ENCODE peak calls at places on chromosome 17, in four cellular contexts. B is amygdala, F is NCI-H1092 treated with DMSO at 0.1 percent for 48 hours, J is iPS-NIHi11. U is an unnamed sample.

GRCh38 chr17:17568772-17569195 is 22.7 kb downstream of the PEMT start:
- DNase-seq in B (no peak), F (peak), J (peak), U (peak)

GRCh38 chr17:49775546-49776260 is 11.8 kb upstream of the FAM117A start:
- DNase-seq in B (no peak), J (no peak), F (no peak), U (no peak)

GRCh38 chr17:10792156-10792555 is 11.7 kb downstream of the TMEM238L start:
- DNase-seq in J (no peak), B (no peak), F (no peak), U (no peak)

GRCh38 chr17:65547253-65547670 is 14.2 kb downstream of the AXIN2 start:
- DNase-seq in F (no peak), J (no peak), B (no peak), U (no peak)

GRCh38 chr17:59372138-59372751 is 40.8 kb downstream of the YPEL2 start:
- DNase-seq in J (no peak), B (peak), F (no peak), U (no peak)

GRCh38 chr17:7782237-7782636 is 51.8 kb upstream of the KDM6B start:
- DNase-seq in F (no peak), B (no peak), J (no peak), U (no peak)

GRCh38 chr17:35731932-35732805 is 730 bp downstream of the RASL10B start:
- DNase-seq in B (no peak), J (peak), F (no peak), U (no peak)

GRCh38 chr17:60439501-60439900 is 17.2 kb downstream of the CHCT1 start:
- DNase-seq in F (no peak), J (no peak), B (no peak), U (no peak)

GRCh38 chr17:2704031-2704889 is 7.3 kb downstream of the CLUH start:
- DNase-seq in F (no peak), B (no peak), J (peak), U (no peak)

GRCh38 chr17:68777243-68777855 is 176.2 kb upstream of the FAM20A start:
- DNase-seq in B (peak), F (peak), J (peak), U (no peak)

GRCh38 chr17:68627956-68628355 is 26.8 kb upstream of the FAM20A start:
- DNase-seq in F (no peak), J (peak), B (no peak), U (no peak)

GRCh38 chr17:301681-302299 is 50.8 kb downstream of the RPH3AL start:
- DNase-seq in F (no peak), B (no peak), J (no peak), U (no peak)

GRCh38 chr17:55351027-55351625 is 70.5 kb downstream of the MMD start:
- DNase-seq in B (no peak), J (no peak), F (no peak), U (no peak)

GRCh38 chr17:32341141-32341856 is 674 bp downstream of the C17orf75 start:
- DNase-seq in B (peak), J (no peak), F (peak), U (no peak)

GRCh38 chr17:62875296-62875695 is 67.2 kb upstream of the MARCHF10 start:
- DNase-seq in F (no peak), B (no peak), J (no peak), U (no peak)

GRCh38 chr17:40122944-40123810 is 1.4 kb downstream of the MSL1 start:
- DNase-seq in B (no peak), J (peak), F (peak), U (no peak)

GRCh38 chr17:76753061-76753961 is 15.4 kb downstream of the MFSD11 start:
- DNase-seq in B (no peak), J (no peak), F (no peak), U (no peak)

GRCh38 chr17:80119271-80119791 is 17.9 kb downstream of the GAA start:
- DNase-seq in F (no peak), J (no peak), B (no peak), U (no peak)

GRCh38 chr17:75346906-75347305 is 57.7 kb upstream of the SLC25A19 start:
- DNase-seq in B (no peak), F (no peak), J (no peak), U (no peak)

GRCh38 chr17:79443026-79443425 is 167.8 kb downstream of the RBFOX3 start:
- DNase-seq in J (no peak), B (no peak), F (no peak), U (no peak)

GRCh38 chr17:82201498-82201910 is 11.1 kb downstream of the CCDC57 start:
- DNase-seq in F (no peak), B (no peak), J (no peak), U (no peak)

GRCh38 chr17:82060614-82061013 is 5.0 kb downstream of the DUS1L start:
- DNase-seq in F (no peak), B (no peak), J (no peak), U (no peak)

GRCh38 chr17:68057531-68057952 is 22.0 kb downstream of the KPNA2 start:
- DNase-seq in B (no peak), F (no peak), J (peak), U (no peak)

GRCh38 chr17:48259710-48260291 is 152.2 kb downstream of the SNX11 start:
- DNase-seq in F (peak), J (peak), B (no peak), U (no peak)

GRCh38 chr17:79745641-79746105 is 14.9 kb downstream of the ENPP7 start:
- DNase-seq in F (no peak), B (no peak), J (no peak), U (no peak)

GRCh38 chr17:75568412-75569255 is 19.0 kb upstream of the MYO15B start:
- DNase-seq in J (no peak), F (no peak), B (no peak), U (no peak)

GRCh38 chr17:33292981-33293867 is at the start of gene ASIC2:
- DNase-seq in B (no peak), J (peak), F (peak), U (peak)

U was measured in dorsolateral prefrontal cortex.